ENCODE peak calls at places on chromosome 9, in seven cellular contexts. H is MM.1S, C is upper lobe of right lung, D is heart right ventricle, X is adipocyte, P is lower lobe of right lung, K is GM23338. M is an unnamed sample. For H3K27me3 and H3K4me1, the result is how much of the 10 kb centered on the place peaks cover.

GRCh38 chr9:95098391-95098921 is 219.1 kb downstream of the FANCC start:
- DNase-seq in H (no peak), C (no peak), D (no peak), X (peak), P (peak), K (no peak), M (no peak)

GRCh38 chr9:97924386-97924785 is 2.1 kb upstream of the TRMO start:
- DNase-seq in H (no peak), C (no peak), D (no peak), X (no peak), P (no peak), K (no peak), M (no peak)

GRCh38 chr9:115015018-115015635 is 84.7 kb upstream of the TNFSF8 start:
- DNase-seq in H (no peak), C (no peak), D (no peak), X (peak), P (no peak), K (peak), M (no peak)

GRCh38 chr9:133612051-133612450 is 2.9 kb upstream of the FAM163B start:
- DNase-seq in H (no peak), C (no peak), D (no peak), X (no peak), P (peak), K (no peak), M (no peak)

GRCh38 chr9:78035369-78035993 is 3.9 kb upstream of the GNAQ start:
- DNase-seq in H (peak), C (no peak), D (peak), X (peak), P (no peak), K (peak), M (peak)

GRCh38 chr9:36006541-36006940 is 30.2 kb upstream of the RECK start:
- DNase-seq in H (no peak), C (no peak), D (no peak), X (no peak), P (no peak), K (no peak), M (no peak)

GRCh38 chr9:29006603-29007002 is 1433.3 kb upstream of the C9orf72 start:
- DNase-seq in H (no peak), C (no peak), D (no peak), X (no peak), P (no peak), K (no peak), M (no peak)

GRCh38 chr9:114155263-114155966 is at the start of gene COL27A1:
- DNase-seq in H (peak), C (peak), D (peak), X (peak), P (peak), K (peak), M (peak)

GRCh38 chr9:2620876-2621677 is 510 bp upstream of the VLDLR start:
- DNase-seq in H (peak), C (peak), D (peak), X (peak), P (peak), K (peak), M (peak)

GRCh38 chr9:101398930-101399640 is 434 bp downstream of the ZNF189 start:
- DNase-seq in H (peak), C (no peak), D (peak), X (peak), P (no peak), K (no peak), M (no peak)

GRCh38 chr9:77978086-77978781 is 53.4 kb downstream of the GNAQ start:
- DNase-seq in H (no peak), C (no peak), D (no peak), X (no peak), P (no peak), K (no peak), M (no peak)

GRCh38 chr9:1910269-1910811 is 104.8 kb upstream of the SMARCA2 start:
- DNase-seq in H (no peak), C (no peak), D (no peak), X (no peak), P (no peak), K (peak), M (no peak)

GRCh38 chr9:115132648-115133047 is 14.7 kb upstream of the TNC start:
- DNase-seq in H (no peak), C (no peak), D (peak), X (no peak), P (no peak), K (peak), M (no peak)

GRCh38 chr9:38421498-38422211 is 2.6 kb downstream of the IGFBPL1 start:
- DNase-seq in H (no peak), C (no peak), D (no peak), X (no peak), P (no peak), K (peak), M (no peak)

GRCh38 chr9:114275246-114275994 is 47.5 kb upstream of the ORM1 start:
- DNase-seq in H (no peak), C (peak), D (no peak), X (no peak), P (peak), K (no peak), M (no peak)

GRCh38 chr9:76027426-76027825 is 137.0 kb downstream of the PCSK5 start:
- DNase-seq in H (peak), C (no peak), D (no peak), X (no peak), P (no peak), K (no peak), M (no peak)

GRCh38 chr9:38062498-38063362 is 6.3 kb downstream of the SHB start:
- DNase-seq in H (no peak), C (no peak), D (no peak), X (peak), P (no peak), K (no peak), M (no peak)

GRCh38 chr9:97985058-97985861 is 2.1 kb downstream of the ANP32B start:
- DNase-seq in H (peak), C (no peak), D (no peak), X (peak), P (no peak), K (peak), M (no peak)

GRCh38 chr9:92480332-92480771 is 2.0 kb downstream of the ASPN start:
- DNase-seq in H (no peak), C (no peak), D (no peak), X (peak), P (no peak), K (no peak), M (no peak)

GRCh38 chr9:122941560-122942234 is 877 bp downstream of the RABGAP1 start:
- DNase-seq in H (peak), C (no peak), D (no peak), X (peak), P (no peak), K (peak), M (no peak)

GRCh38 chr9:133584559-133585476 is 24.4 kb downstream of the FAM163B start:
- DNase-seq in H (no peak), C (no peak), D (no peak), X (no peak), P (no peak), K (peak), M (no peak)

GRCh38 chr9:110835859-110836271 is 167.3 kb downstream of the MUSK start:
- DNase-seq in H (no peak), C (no peak), D (no peak), X (peak), P (no peak), K (peak), M (no peak)

GRCh38 chr9:137455361-137455991 is 3.7 kb downstream of the NSMF start:
- DNase-seq in H (no peak), C (peak), D (no peak), X (no peak), P (peak), K (no peak), M (peak)

GRCh38 chr9:120435066-120435465 is 144.9 kb downstream of the CDK5RAP2 start:
- DNase-seq in H (no peak), C (no peak), D (no peak), X (peak), P (no peak), K (no peak), M (no peak)

DNA sequence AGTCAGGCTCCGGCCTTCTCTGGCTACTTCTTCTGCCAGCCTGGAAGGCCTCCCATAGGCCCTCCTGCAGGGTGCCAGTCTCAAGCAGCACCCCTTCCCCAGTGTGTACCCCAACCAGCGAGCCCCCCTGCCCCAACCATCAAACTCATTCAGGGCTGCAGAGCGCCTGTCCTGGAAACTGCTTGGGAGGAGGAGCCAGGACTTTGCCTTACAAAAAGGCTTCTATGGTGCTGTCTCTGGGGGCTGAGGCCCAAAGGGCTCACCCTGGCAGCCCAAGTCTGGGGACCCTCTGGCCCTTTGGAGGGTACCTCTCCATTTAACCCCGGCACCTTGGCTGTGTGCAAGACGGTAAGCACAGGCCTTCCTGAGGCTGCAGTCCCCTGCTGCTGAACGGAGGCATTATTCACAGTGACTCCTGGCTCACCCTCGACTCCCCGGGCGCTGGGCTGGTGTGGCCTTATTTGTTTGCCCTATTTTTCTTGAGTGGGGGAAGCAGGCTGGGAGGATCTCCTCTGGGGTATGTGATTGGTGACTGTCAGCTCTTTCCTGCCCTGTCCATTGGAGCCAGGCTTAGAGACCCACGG is 5.7 kb downstream of the LMX1B start:
- DNase-seq in H (no peak), C (no peak), D (no peak), X (no peak), P (no peak), K (peak), M (no peak)
- H3K27me3 ChIP-seq in H (half or more), C (half or more), D (half or more), X (half or more), P (half or more), K (half or more), M (half or more)

GRCh38 chr9:131676431-131676972 is 63.4 kb downstream of the RAPGEF1 start:
- DNase-seq in H (peak), C (no peak), D (no peak), X (peak), P (no peak), K (no peak), M (no peak)
- H3K4me1 ChIP-seq in H (half or more), C (half or more), D (half or more), X (half or more), P (half or more), K (half or more), M (half or more)

GRCh38 chr9:131050831-131051230 is 41.9 kb downstream of the LAMC3 start:
- DNase-seq in H (no peak), C (no peak), D (no peak), X (no peak), P (no peak), K (no peak), M (no peak)

GRCh38 chr9:131046581-131047202 is 37.7 kb downstream of the LAMC3 start:
- DNase-seq in H (peak), C (peak), D (peak), X (peak), P (peak), K (peak), M (peak)

GRCh38 chr9:131049829-131050715 is 41.1 kb downstream of the LAMC3 start:
- DNase-seq in H (no peak), C (no peak), D (no peak), X (no peak), P (no peak), K (no peak), M (no peak)

GRCh38 chr9:131048332-131048731 is 39.4 kb downstream of the LAMC3 start:
- DNase-seq in H (no peak), C (no peak), D (no peak), X (no peak), P (no peak), K (no peak), M (no peak)

DNA sequence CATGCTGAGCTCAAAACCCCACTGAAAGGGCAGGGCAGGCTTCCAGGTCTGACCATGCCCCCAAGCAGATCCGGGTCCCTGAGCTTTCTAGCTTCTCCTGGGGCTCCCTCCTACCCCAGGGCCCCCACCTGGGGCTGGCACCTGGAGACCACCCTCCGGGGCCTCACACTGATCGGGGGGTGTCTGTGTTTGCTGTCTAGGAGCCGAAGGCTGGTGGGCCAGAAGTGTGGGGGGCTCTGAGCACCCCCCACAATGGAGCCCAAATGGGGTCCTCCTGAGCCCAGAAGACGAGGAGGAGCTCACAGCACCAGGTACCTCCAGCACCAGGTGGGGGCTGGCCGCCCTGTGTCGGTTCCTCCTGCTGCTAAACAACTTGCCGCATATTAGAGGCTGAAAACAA is 39.8 kb downstream of the LAMC3 start:
- DNase-seq in H (no peak), C (no peak), D (no peak), X (no peak), P (no peak), K (no peak), M (no peak)
- H3K27me3 ChIP-seq in H (half or more), C (under half), D (under half), X (under half), P (under half), K (under half), M (under half)

GRCh38 chr9:26603637-26604036 is 289.0 kb downstream of the CAAP1 start:
- DNase-seq in H (no peak), C (no peak), D (no peak), X (no peak), P (no peak), K (peak), M (no peak)
- H3K4me1 ChIP-seq in H (under half), C (under half), D (under half), X (under half), P (under half), K (under half), M (under half)

GRCh38 chr9:34587271-34587670 is 2.3 kb downstream of the CNTFR start:
- DNase-seq in H (no peak), C (no peak), D (no peak), X (no peak), P (no peak), K (no peak), M (no peak)
- H3K27me3 ChIP-seq in H (half or more), C (half or more), D (under half), X (under half), P (half or more), K (half or more), M (under half)

GRCh38 chr9:91359083-91359482 is 2.6 kb downstream of the AUH start:
- DNase-seq in H (no peak), C (no peak), D (no peak), X (no peak), P (no peak), K (no peak), M (no peak)

GRCh38 chr9:91362212-91362611 is 494 bp upstream of the AUH start:
- DNase-seq in H (no peak), C (no peak), D (no peak), X (no peak), P (no peak), K (no peak), M (no peak)

GRCh38 chr9:91360551-91361293 is 996 bp downstream of the AUH start:
- DNase-seq in H (no peak), C (no peak), D (no peak), X (peak), P (no peak), K (peak), M (no peak)

GRCh38 chr9:91361294-91362201 is at the start of gene AUH:
- DNase-seq in H (peak), C (peak), D (peak), X (peak), P (peak), K (peak), M (peak)

GRCh38 chr9:91359734-91360470 is 1.8 kb downstream of the AUH start:
- DNase-seq in H (no peak), C (no peak), D (no peak), X (peak), P (no peak), K (no peak), M (no peak)
- H3K4me1 ChIP-seq in H (under half), C (under half), D (under half), X (under half), P (under half), K (under half), M (under half)

DNA sequence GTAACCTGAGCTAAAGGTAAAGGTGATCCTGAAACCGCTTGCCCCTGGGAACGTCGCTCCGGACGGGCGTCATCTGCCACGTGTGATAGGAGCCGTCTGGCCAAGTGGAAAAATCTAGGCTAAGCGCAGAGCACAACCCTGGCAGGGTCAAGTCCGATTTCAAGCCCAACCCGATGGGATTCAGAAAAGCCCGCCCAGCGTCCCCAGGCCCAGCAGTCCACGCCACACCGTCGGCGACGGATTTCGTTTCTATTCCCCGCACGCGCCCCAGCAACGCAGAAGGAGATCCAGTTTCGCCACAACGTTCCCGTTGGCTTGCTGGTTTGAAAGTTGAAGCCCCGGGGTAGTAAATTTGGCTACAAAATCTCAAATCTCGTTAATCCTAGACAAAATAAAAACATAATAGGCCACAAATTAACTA is 32.4 kb upstream of the NFIB start:
- DNase-seq in H (no peak), C (no peak), D (peak), X (no peak), P (no peak), K (peak), M (no peak)
- H3K27me3 ChIP-seq in H (under half), C (under half), D (under half), X (half or more), P (half or more), K (half or more), M (half or more)

GRCh38 chr9:116336133-116336862 is 182.7 kb downstream of the PAPPA start:
- DNase-seq in H (no peak), C (no peak), D (no peak), X (peak), P (no peak), K (no peak), M (no peak)

GRCh38 chr9:116333254-116333653 is 179.7 kb downstream of the PAPPA start:
- DNase-seq in H (no peak), C (no peak), D (no peak), X (no peak), P (no peak), K (no peak), M (no peak)

GRCh38 chr9:116337015-116337414 is 183.4 kb downstream of the PAPPA start:
- DNase-seq in H (no peak), C (no peak), D (no peak), X (peak), P (no peak), K (peak), M (no peak)

GRCh38 chr9:116334581-116335150 is 181.1 kb downstream of the PAPPA start:
- DNase-seq in H (no peak), C (no peak), D (no peak), X (no peak), P (no peak), K (no peak), M (no peak)

GRCh38 chr9:116335392-116335791 is 181.8 kb downstream of the PAPPA start:
- DNase-seq in H (no peak), C (no peak), D (no peak), X (no peak), P (no peak), K (no peak), M (no peak)
- H3K4me1 ChIP-seq in H (under half), C (under half), D (under half), X (under half), P (under half), K (under half), M (under half)

M was measured in adrenal gland.